ENCODE peak calls at places on chromosomes 16 and 17, in ten cellular contexts. E, N, Y, Z, H, G, X, R, S and L are unnamed samples.

GRCh38 chr16:84498859-84499620 is 5.4 kb downstream of the MEAK7 start:
- DNase-seq in H (no peak), Z (no peak), Y (no peak), S (no peak), G (no peak), N (no peak), R (no peak), E (no peak), X (no peak), L (no peak)

GRCh38 chr16:83947642-83948234 is 5.3 kb upstream of the OSGIN1 start:
- DNase-seq in G (no peak), S (no peak), R (no peak), Z (no peak), Y (no peak), N (no peak), E (no peak), H (no peak), X (no peak), L (no peak)

GRCh38 chr17:72725432-72726068 is 366.9 kb downstream of the SLC39A11 start:
- DNase-seq in N (no peak), X (peak; percentile 85), Z (peak; percentile 43), S (no peak), G (no peak), H (no peak), E (peak; percentile 75), R (peak; percentile 57), Y (peak; percentile 62), L (no peak)

GRCh38 chr17:7021993-7022778 is 664 bp upstream of the BCL6B start:
- DNase-seq in X (peak; percentile 92), E (peak; percentile 89), Z (peak; percentile 87), S (peak; percentile 64), H (peak; percentile 68), N (peak; percentile 58), R (peak; percentile 49), G (peak; percentile 92), Y (peak; percentile 59), L (peak; percentile 85)

GRCh38 chr16:52993179-52993578 is 59.5 kb downstream of the CHD9NB start:
- DNase-seq in X (no peak), E (no peak), Y (no peak), H (no peak), N (no peak), Z (no peak), G (no peak), R (no peak), S (no peak), L (no peak)

GRCh38 chr16:68289621-68290329 is 21.0 kb downstream of the SLC7A6OS start:
- DNase-seq in X (no peak), S (no peak), R (no peak), H (no peak), G (no peak), Y (peak; percentile 46), Z (peak; percentile 69), N (no peak), E (no peak), L (peak; percentile 31)

GRCh38 chr17:8123695-8124349 is at the start of gene HES7:
- DNase-seq in Z (no peak), N (no peak), G (peak; percentile 81), R (peak; percentile 49), X (peak; percentile 82), H (no peak), E (peak; percentile 73), S (no peak), Y (no peak), L (no peak)

GRCh38 chr16:22754577-22754976 is 59.4 kb upstream of the HS3ST2 start:
- DNase-seq in H (no peak), X (no peak), R (no peak), S (no peak), E (no peak), Z (no peak), N (no peak), Y (no peak), G (no peak), L (no peak)

GRCh38 chr16:3022208-3022696 is 1.5 kb downstream of the HCFC1R1 start:
- DNase-seq in N (no peak), G (peak; percentile 97), Y (peak; percentile 96), R (peak; percentile 93), Z (no peak), X (peak; percentile 81), H (peak; percentile 84), E (peak; percentile 67), S (peak; percentile 82), L (peak; percentile 81)

GRCh38 chr17:44078412-44078811 is 7.9 kb downstream of the G6PC3 start:
- DNase-seq in E (no peak), R (no peak), G (peak; percentile 51), H (no peak), Y (no peak), S (no peak), N (no peak), Z (no peak), X (no peak), L (no peak)

GRCh38 chr16:72199938-72200337 is 28.0 kb upstream of the PMFBP1 start:
- DNase-seq in G (no peak), H (no peak), N (no peak), Z (no peak), X (no peak), E (no peak), Y (no peak), R (no peak), S (no peak), L (no peak)

GRCh38 chr17:57645950-57646686 is 99.0 kb downstream of the CCDC182 start:
- DNase-seq in G (no peak), N (no peak), Y (no peak), R (no peak), S (no peak), X (no peak), H (no peak), E (no peak), Z (no peak), L (peak; percentile 19)

GRCh38 chr16:86575754-86576557 is 2.4 kb upstream of the FOXL1 start:
- DNase-seq in Y (peak; percentile 98), H (peak; percentile 86), S (peak; percentile 53), G (peak; percentile 94), X (peak; percentile 97), Z (peak; percentile 48), N (no peak), R (peak; percentile 99), E (peak; percentile 94), L (no peak)
- TF ChIP-seq CTCF in Y (peak; percentile 73), H (peak; percentile 73), S (no peak), G (peak; percentile 20), X (peak; percentile 73), Z (peak; percentile 57), N (no peak), R (peak; percentile 77), E (peak; percentile 45), L (no peak)

DNA sequence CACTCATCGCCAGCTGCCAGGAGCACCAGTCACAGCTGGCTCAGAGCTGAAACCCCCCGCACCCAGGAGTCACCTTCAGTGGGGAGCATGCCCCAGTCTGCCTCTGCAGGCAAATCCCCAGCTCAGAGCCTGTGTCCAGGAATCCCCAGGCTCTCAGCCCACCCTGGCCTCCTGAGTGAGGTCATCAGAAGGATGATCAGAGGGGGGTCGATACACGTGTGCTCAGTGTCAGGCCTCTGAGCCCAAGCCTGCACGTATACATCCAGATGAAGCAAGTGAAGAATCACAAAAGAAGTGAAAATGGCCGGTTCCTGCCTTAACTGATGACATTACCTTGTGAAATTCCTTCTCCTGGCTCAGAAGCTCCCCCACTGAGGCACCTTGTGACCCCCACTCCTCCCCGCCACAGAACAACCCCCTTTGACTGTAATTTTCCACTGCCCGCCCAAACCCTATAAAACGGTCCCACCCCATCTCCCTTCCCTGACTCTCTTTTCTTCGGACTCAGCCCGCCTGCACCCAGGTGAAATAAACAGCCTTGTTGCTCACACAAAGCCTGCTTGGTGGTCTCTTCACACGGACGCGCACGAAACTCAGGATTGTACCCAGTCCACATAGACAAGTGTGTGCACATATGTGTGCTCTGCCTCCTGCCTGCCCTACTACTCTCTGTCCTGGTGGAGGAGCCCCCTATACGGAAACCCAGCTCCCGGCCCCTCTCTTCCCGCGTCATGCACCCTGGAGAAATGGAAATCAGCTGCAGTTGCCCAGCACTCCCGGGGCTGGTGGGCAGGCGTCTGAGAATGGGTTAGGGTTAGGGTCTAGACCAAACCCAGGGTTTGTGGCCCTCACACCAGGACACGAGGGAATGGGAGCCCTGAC is 2.2 kb upstream of the RHBDF1 start:
- DNase-seq in R (no peak), Z (no peak), G (no peak), X (no peak), Y (no peak), N (no peak), S (no peak), H (no peak), E (no peak), L (no peak)
- TF ChIP-seq CTCF in R (no peak), Z (no peak), G (no peak), X (no peak), Y (no peak), N (no peak), S (no peak), H (no peak), E (no peak), L (no peak)

DNA sequence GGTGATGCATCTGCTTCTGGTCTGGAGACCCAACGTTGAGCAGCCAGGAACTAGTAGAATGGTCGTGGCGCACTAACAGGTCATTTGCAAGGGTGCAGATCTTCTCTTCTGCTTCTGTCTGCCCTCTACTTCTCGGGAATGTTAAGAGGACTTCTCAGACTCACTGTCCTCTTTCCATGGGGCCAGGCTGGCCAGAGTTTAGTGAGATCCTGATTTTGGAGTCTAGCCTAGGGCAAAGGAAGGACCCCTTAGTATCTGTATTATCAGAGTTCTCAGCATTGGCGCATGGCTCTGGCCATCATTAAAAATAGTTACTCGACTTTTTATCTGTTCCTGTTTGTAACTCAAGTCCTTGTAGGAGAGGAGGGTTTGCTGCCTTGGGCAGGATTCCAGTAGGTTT is 13.9 kb downstream of the ANKS4B start:
- DNase-seq in E (no peak), Y (no peak), S (no peak), G (no peak), R (no peak), H (no peak), Z (no peak), X (no peak), N (no peak), L (no peak)
- TF ChIP-seq CTCF in E (no peak), Y (no peak), S (no peak), G (no peak), R (no peak), H (no peak), Z (no peak), X (no peak), N (no peak), L (no peak)

GRCh38 chr17:82871056-82871775 is 31.4 kb upstream of the ZNF750 start:
- DNase-seq in G (peak; percentile 74), H (no peak), X (no peak), Y (no peak), R (no peak), Z (peak; percentile 85), S (no peak), N (no peak), E (no peak), L (no peak)
- TF ChIP-seq CTCF in G (no peak), H (no peak), X (no peak), Y (no peak), R (no peak), Z (peak; percentile 49), S (no peak), N (no peak), E (no peak), L (no peak)

GRCh38 chr16:80852261-80852872 is 48.0 kb upstream of the CDYL2 start:
- DNase-seq in X (peak; percentile 48), N (no peak), E (peak; percentile 21), H (no peak), G (no peak), R (peak; percentile 9), S (no peak), Y (peak; percentile 24), Z (no peak), L (no peak)
- TF ChIP-seq CTCF in X (peak; percentile 60), N (no peak), E (peak; percentile 40), H (no peak), G (no peak), R (peak; percentile 37), S (no peak), Y (peak; percentile 32), Z (peak; percentile 79), L (no peak)